ENCODE peak calls at places on chromosomes 1 and 21, in four cellular contexts. U is body of pancreas; K is activated CD4-positive, alpha-beta T cell treated with anti-CD3 and anti-CD28 coated beads, Interleukin-2, amount 50 U/mL, for 1 hour; P is retinal pigment epithelial cell. G is an unnamed sample.

GRCh38 chr1:158028956-158029355 is 35.5 kb downstream of the KIRREL1 start:
- DNase-seq in K (no peak), U (no peak), P (no peak), G (no peak)

GRCh38 chr1:83856381-83856780 is 142.6 kb downstream of the TTLL7 start:
- DNase-seq in P (no peak), U (no peak), K (no peak), G (no peak)

GRCh38 chr1:194300776-194301175 is 1114.4 kb upstream of the B3GALT2 start:
- DNase-seq in K (no peak), P (no peak), U (no peak), G (no peak)

GRCh38 chr1:195097316-195097715 is 1510.9 kb downstream of the KCNT2 start:
- DNase-seq in U (no peak), K (no peak), P (no peak), G (no peak)

GRCh38 chr1:180358649-180359048 is 128.6 kb downstream of the LHX4 start:
- DNase-seq in U (no peak), K (no peak), P (peak; percentile 78), G (no peak)

GRCh38 chr1:43586136-43586726 is 55.5 kb downstream of the PTPRF start:
- DNase-seq in P (no peak), K (no peak), U (no peak), G (no peak)

GRCh38 chr1:5927506-5928370 is 64.5 kb downstream of the NPHP4 start:
- DNase-seq in K (no peak), P (no peak), U (peak; percentile 5), G (no peak)

GRCh38 chr1:218304281-218305039 is 19.4 kb downstream of the RRP15 start:
- DNase-seq in K (no peak), P (no peak), U (no peak), G (no peak)

GRCh38 chr1:46547481-46548383 is 3.7 kb downstream of the KNCN start:
- DNase-seq in U (no peak), K (no peak), P (no peak), G (no peak)

GRCh38 chr1:43566382-43567035 is 35.8 kb downstream of the PTPRF start:
- DNase-seq in K (no peak), P (no peak), U (no peak), G (no peak)

GRCh38 chr1:45987204-45987603 is 145.2 kb downstream of the PIK3R3 start:
- DNase-seq in P (no peak), K (no peak), U (no peak), G (no peak)

GRCh38 chr1:56378376-56379070 is 200.8 kb downstream of the PLPP3 start:
- DNase-seq in K (no peak), U (no peak), P (no peak), G (no peak)

GRCh38 chr1:16366722-16367257 is at the start of gene SZRD1:
- DNase-seq in P (peak; percentile 98), K (peak; percentile 94), U (peak; percentile 97), G (peak; percentile 100)

GRCh38 chr1:53639251-53639721 is 99.7 kb downstream of the GLIS1 start:
- DNase-seq in U (no peak), P (no peak), K (no peak), G (no peak)

GRCh38 chr1:41108696-41109284 is 87.3 kb upstream of the SLFNL1 start:
- DNase-seq in U (no peak), K (no peak), P (no peak), G (no peak)

GRCh38 chr21:17712887-17713286 is 100.2 kb upstream of the BTG3 start:
- DNase-seq in P (no peak), U (no peak), K (no peak), G (no peak)

GRCh38 chr1:86714159-86714558 is 9.8 kb downstream of the SH3GLB1 start:
- DNase-seq in U (no peak), P (no peak), K (no peak), G (no peak)

GRCh38 chr1:172951728-172952365 is 98.9 kb downstream of the TNFSF18 start:
- DNase-seq in P (no peak), K (no peak), U (no peak), G (no peak)

GRCh38 chr1:192705510-192705909 is 69.6 kb downstream of the RGS13 start:
- DNase-seq in K (no peak), P (no peak), U (no peak), G (no peak)

GRCh38 chr1:228141082-228141870 is 1.2 kb downstream of the GUK1 start:
- DNase-seq in U (peak; percentile 59), P (no peak), K (no peak), G (no peak)

GRCh38 chr1:47941609-47942237 is 55.5 kb downstream of the TRABD2B start:
- DNase-seq in U (no peak), P (no peak), K (no peak), G (no peak)

GRCh38 chr1:24643362-24644346 is 552 bp downstream of the SRRM1 start:
- DNase-seq in K (no peak), P (no peak), U (no peak), G (no peak)

GRCh38 chr1:88892146-88892877 is 945 bp upstream of the GTF2B start:
- DNase-seq in U (peak; percentile 24), K (no peak), P (no peak), G (peak; percentile 64)

GRCh38 chr1:52348704-52349301 is 17.2 kb downstream of the CC2D1B start:
- DNase-seq in P (no peak), U (no peak), K (no peak), G (peak; percentile 11)

GRCh38 chr1:228277491-228278431 is 69.9 kb downstream of the OBSCN start:
- DNase-seq in U (no peak), P (no peak), K (no peak), G (no peak)

GRCh38 chr1:81760487-81761097 is 40.1 kb upstream of the ADGRL2 start:
- DNase-seq in P (no peak), K (no peak), U (no peak), G (no peak)

GRCh38 chr1:243415663-243416365 is 160.0 kb downstream of the SDCCAG8 start:
- DNase-seq in U (no peak), K (no peak), P (no peak), G (peak; percentile 35)

GRCh38 chr1:203544485-203544884 is 50.5 kb downstream of the OPTC start:
- DNase-seq in U (no peak), K (no peak), P (no peak), G (no peak)

GRCh38 chr1:179794669-179795068 is 51.6 kb downstream of the FAM163A start:
- DNase-seq in U (no peak), K (no peak), P (no peak), G (no peak)

GRCh38 chr1:37946703-37947360 is at the start of gene INPP5B:
- DNase-seq in P (peak; percentile 42), K (peak; percentile 50), U (peak; percentile 85), G (peak; percentile 18)

GRCh38 chr1:228219245-228219961 is 11.6 kb downstream of the OBSCN start:
- DNase-seq in U (no peak), P (no peak), K (no peak), G (no peak)

GRCh38 chr1:166730299-166730888 is 108.9 kb upstream of the POGK start:
- DNase-seq in P (peak; percentile 49), K (no peak), U (no peak), G (no peak)

GRCh38 chr1:163535807-163536206 is 214.1 kb downstream of the NUF2 start:
- DNase-seq in U (no peak), P (peak; percentile 11), K (no peak), G (no peak)

GRCh38 chr1:228148196-228148861 is 1.4 kb upstream of the GJC2 start:
- DNase-seq in P (no peak), K (no peak), U (peak; percentile 11), G (peak; percentile 0)

GRCh38 chr1:42999308-42999707 is 40.6 kb upstream of the SLC2A1 start:
- DNase-seq in K (no peak), P (no peak), U (no peak), G (no peak)

GRCh38 chr1:235974616-235975015 is 90.3 kb downstream of the NID1 start:
- DNase-seq in U (no peak), P (no peak), K (no peak), G (no peak)

GRCh38 chr1:247241687-247242086 is 14.2 kb upstream of the VN1R5 start:
- DNase-seq in K (no peak), P (no peak), U (no peak), G (no peak)

GRCh38 chr1:42940851-42941639 is 17.6 kb downstream of the SLC2A1 start:
- DNase-seq in P (peak; percentile 95), U (no peak), K (no peak), G (no peak)

GRCh38 chr1:32626176-32626575 is 24.2 kb downstream of the ZBTB8OS start:
- DNase-seq in K (no peak), U (no peak), P (no peak), G (no peak)

G was measured in CD4-positive, CD25-positive, alpha-beta regulatory T cell.